ENCODE peak calls at places on chromosome 18, in five cellular contexts. One of them, this sample, is unnamed.

GRCh38 chr18:10015941-10016819 is 102.4 kb downstream of the VAPA start:
- DNase-seq in H1: no peak
- DNase-seq in GM12878: no peak
- DNase-seq in K562: no peak
- DNase-seq in HepG2: no peak
- DNase-seq in this sample: no peak

GRCh38 chr18:5456577-5457466 is 87.0 kb downstream of the EPB41L3 start:
- DNase-seq in H1: no peak
- DNase-seq in GM12878: no peak
- DNase-seq in K562: no peak
- DNase-seq in HepG2: peak; percentile 7
- DNase-seq in this sample: peak; percentile 39

GRCh38 chr18:59101830-59102414 is 37.8 kb upstream of the SEC11C start:
- DNase-seq in H1: no peak
- DNase-seq in GM12878: no peak
- DNase-seq in K562: no peak
- DNase-seq in HepG2: no peak
- DNase-seq in this sample: no peak

GRCh38 chr18:79853993-79854364 is 56.2 kb downstream of the KCNG2 start:
- DNase-seq in H1: no peak
- DNase-seq in GM12878: no peak
- DNase-seq in K562: no peak
- DNase-seq in HepG2: no peak
- DNase-seq in this sample: no peak

GRCh38 chr18:25650201-25650941 is 298.4 kb upstream of the ZNF521 start:
- DNase-seq in H1: no peak
- DNase-seq in GM12878: no peak
- DNase-seq in K562: no peak
- DNase-seq in HepG2: peak; percentile 67
- DNase-seq in this sample: no peak

GRCh38 chr18:76412010-76412817 is 82.8 kb downstream of the ZNF516 start:
- DNase-seq in H1: no peak
- DNase-seq in GM12878: no peak
- DNase-seq in K562: no peak
- DNase-seq in HepG2: no peak
- DNase-seq in this sample: no peak

GRCh38 chr18:76394780-76395476 is 100.1 kb downstream of the ZNF516 start:
- DNase-seq in H1: no peak
- DNase-seq in GM12878: no peak
- DNase-seq in K562: no peak
- DNase-seq in HepG2: no peak
- DNase-seq in this sample: peak; percentile 42

GRCh38 chr18:23228102-23229051 is 93.1 kb downstream of the CABLES1 start:
- DNase-seq in H1: no peak
- DNase-seq in GM12878: peak; percentile 82
- DNase-seq in K562: no peak
- DNase-seq in HepG2: no peak
- DNase-seq in this sample: peak; percentile 33

GRCh38 chr18:25814841-25815458 is 275.5 kb downstream of the SS18 start:
- DNase-seq in H1: no peak
- DNase-seq in GM12878: peak; percentile 32
- DNase-seq in K562: no peak
- DNase-seq in HepG2: no peak
- DNase-seq in this sample: no peak

GRCh38 chr18:23191952-23192662 is 56.8 kb downstream of the CABLES1 start:
- DNase-seq in H1: no peak
- DNase-seq in GM12878: no peak
- DNase-seq in K562: no peak
- DNase-seq in HepG2: no peak
- DNase-seq in this sample: no peak

GRCh38 chr18:54127759-54128378 is 96.6 kb downstream of the MBD2 start:
- DNase-seq in H1: no peak
- DNase-seq in GM12878: no peak
- DNase-seq in K562: peak; percentile 59
- DNase-seq in HepG2: peak; percentile 41
- DNase-seq in this sample: peak; percentile 72

GRCh38 chr18:25176516-25177042 is 175.4 kb downstream of the ZNF521 start:
- DNase-seq in H1: no peak
- DNase-seq in GM12878: no peak
- DNase-seq in K562: peak; percentile 15
- DNase-seq in HepG2: no peak
- DNase-seq in this sample: no peak

DNA sequence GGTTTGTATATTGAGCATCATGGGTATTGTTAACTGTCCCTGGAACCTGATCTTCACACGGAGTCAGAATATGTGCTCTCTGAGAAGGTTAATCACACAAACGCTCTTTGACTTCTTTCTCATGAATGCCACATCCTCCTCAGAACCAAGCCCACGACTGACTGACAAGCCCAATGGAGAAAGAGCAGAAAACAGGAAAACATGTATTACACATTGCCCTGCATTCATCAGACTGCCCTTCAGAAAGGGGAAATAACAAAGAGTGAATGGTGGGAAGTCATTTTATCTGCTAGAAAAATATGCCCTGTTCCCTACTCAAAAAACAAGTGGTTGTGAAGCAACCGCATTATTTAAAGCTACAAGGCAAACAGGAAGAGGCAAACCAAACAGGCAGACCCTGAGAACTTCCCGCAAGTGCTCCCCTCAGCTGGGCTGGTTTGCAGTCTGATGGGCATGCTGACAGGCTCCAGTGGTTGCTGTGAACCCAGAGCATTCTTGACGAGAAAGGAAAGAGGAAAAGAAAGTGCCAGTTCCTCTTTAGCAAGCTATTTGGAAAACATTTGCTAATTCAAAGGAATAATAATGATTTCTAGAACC is 172.9 kb upstream of the SETBP1 start:
- DNase-seq in H1: no peak
- DNase-seq in GM12878: peak; percentile 32
- DNase-seq in K562: no peak
- DNase-seq in HepG2: no peak
- DNase-seq in this sample: peak; percentile 72
- TF ChIP-seq GABPA in H1: no peak
- TF ChIP-seq GABPA in GM12878: no peak
- TF ChIP-seq GABPA in K562: no peak
- TF ChIP-seq GABPA in HepG2: no peak
- TF ChIP-seq GABPA in this sample: no peak

GRCh38 chr18:55243852-55244251 is 284.6 kb upstream of the CCDC68 start:
- DNase-seq in H1: no peak
- DNase-seq in GM12878: no peak
- DNase-seq in K562: no peak
- DNase-seq in HepG2: no peak
- DNase-seq in this sample: no peak
- TF ChIP-seq GABPA in H1: no peak
- TF ChIP-seq GABPA in GM12878: no peak
- TF ChIP-seq GABPA in K562: no peak
- TF ChIP-seq GABPA in HepG2: no peak
- TF ChIP-seq GABPA in this sample: no peak

DNA sequence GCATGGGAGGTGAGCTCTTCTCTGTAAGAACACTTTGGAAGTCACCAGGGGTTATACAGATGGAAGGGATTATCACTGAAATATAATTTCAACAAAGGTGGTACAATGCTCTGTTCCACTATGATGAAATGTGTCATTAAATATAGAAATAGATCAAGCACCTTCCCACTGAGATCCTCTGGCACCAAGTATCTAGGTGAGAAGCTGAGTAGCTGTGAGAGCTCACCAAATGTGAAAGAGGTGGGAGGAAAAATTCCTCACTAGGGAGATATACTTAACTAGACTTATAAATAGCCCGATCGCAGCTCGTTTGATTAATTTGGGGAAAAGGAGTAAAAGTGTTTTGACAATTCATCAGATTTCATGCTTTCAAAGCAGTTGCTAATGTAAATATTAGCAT is 247.6 kb downstream of the SMAD2 start:
- DNase-seq in H1: no peak
- DNase-seq in GM12878: no peak
- DNase-seq in K562: no peak
- DNase-seq in HepG2: no peak
- DNase-seq in this sample: no peak
- TF ChIP-seq GABPA in H1: no peak
- TF ChIP-seq GABPA in GM12878: no peak
- TF ChIP-seq GABPA in K562: no peak
- TF ChIP-seq GABPA in HepG2: no peak
- TF ChIP-seq GABPA in this sample: no peak

GRCh38 chr18:49193252-49193651 is 242.5 kb upstream of the SMAD7 start:
- DNase-seq in H1: no peak
- DNase-seq in GM12878: no peak
- DNase-seq in K562: no peak
- DNase-seq in HepG2: no peak
- DNase-seq in this sample: no peak
- TF ChIP-seq GABPA in H1: no peak
- TF ChIP-seq GABPA in GM12878: no peak
- TF ChIP-seq GABPA in K562: no peak
- TF ChIP-seq GABPA in HepG2: no peak
- TF ChIP-seq GABPA in this sample: no peak

DNA sequence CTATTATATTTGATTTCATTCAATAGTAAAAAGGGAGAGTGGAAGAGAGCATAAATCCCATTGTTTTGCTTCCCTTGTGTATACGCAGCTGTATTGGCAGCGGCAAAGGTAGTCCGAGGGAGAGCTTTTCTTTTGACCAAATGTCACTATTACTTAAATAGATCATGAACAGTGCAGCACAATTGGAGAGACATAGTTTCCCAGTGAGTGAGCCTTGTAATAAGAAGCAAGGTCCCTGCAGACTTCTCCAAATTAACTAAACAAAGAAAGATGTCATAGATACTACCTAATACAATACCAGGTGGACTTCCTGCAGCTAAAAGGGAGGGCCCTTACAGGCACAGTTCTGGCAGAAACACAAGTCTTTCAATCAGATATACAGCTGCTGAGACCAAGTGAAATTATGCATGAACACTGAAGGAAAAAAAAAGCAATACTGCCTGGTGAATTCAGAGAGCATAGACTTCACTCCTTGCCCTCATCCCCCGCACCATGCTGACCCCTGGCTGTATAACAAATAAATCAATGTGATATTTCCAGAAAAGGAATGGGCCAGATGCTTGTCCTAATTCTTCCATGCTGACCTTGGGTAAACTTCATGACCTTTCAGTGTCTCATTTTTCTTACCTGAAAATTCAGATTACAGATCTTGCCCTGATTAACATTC is 404.7 kb upstream of the CDH2 start:
- DNase-seq in H1: no peak
- DNase-seq in GM12878: no peak
- DNase-seq in K562: no peak
- DNase-seq in HepG2: no peak
- DNase-seq in this sample: no peak
- TF ChIP-seq GABPA in H1: no peak
- TF ChIP-seq GABPA in GM12878: no peak
- TF ChIP-seq GABPA in K562: no peak
- TF ChIP-seq GABPA in HepG2: no peak
- TF ChIP-seq GABPA in this sample: no peak

GRCh38 chr18:66548747-66549146 is 55.1 kb downstream of the CDH19 start:
- DNase-seq in H1: no peak
- DNase-seq in GM12878: no peak
- DNase-seq in K562: no peak
- DNase-seq in HepG2: no peak
- DNase-seq in this sample: no peak
- TF ChIP-seq GABPA in H1: no peak
- TF ChIP-seq GABPA in GM12878: no peak
- TF ChIP-seq GABPA in K562: no peak
- TF ChIP-seq GABPA in HepG2: no peak
- TF ChIP-seq GABPA in this sample: no peak

GRCh38 chr18:62487161-62487560 is 35.7 kb upstream of the ZCCHC2 start:
- DNase-seq in H1: no peak
- DNase-seq in GM12878: no peak
- DNase-seq in K562: no peak
- DNase-seq in HepG2: no peak
- DNase-seq in this sample: no peak
- TF ChIP-seq GABPA in H1: no peak
- TF ChIP-seq GABPA in GM12878: no peak
- TF ChIP-seq GABPA in K562: no peak
- TF ChIP-seq GABPA in HepG2: no peak
- TF ChIP-seq GABPA in this sample: no peak

DNA sequence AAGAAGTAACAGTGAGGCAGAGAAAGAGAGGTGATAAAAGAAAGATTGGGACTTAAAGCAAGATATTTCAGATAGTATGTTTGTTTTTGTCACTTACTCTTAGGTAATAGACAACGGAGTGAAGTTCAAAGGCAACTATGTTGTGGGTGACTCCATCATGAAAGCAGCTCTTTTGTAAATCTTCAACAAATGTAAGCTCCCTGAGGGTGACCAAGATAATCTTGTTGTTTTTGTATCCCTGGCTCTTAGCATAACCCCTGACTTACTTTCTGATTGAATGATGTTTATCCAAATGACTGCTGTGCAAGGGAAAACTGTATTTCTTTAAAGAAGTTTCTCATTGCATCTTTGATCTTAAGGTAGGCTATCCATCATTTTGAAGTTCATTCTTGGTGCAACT is 2.6 kb downstream of the MTCL1 start:
- DNase-seq in H1: no peak
- DNase-seq in GM12878: no peak
- DNase-seq in K562: no peak
- DNase-seq in HepG2: peak; percentile 52
- DNase-seq in this sample: no peak
- TF ChIP-seq GABPA in H1: no peak
- TF ChIP-seq GABPA in GM12878: no peak
- TF ChIP-seq GABPA in K562: no peak
- TF ChIP-seq GABPA in HepG2: no peak
- TF ChIP-seq GABPA in this sample: no peak

This sample was measured in HL-60.